ENCODE peak calls at places on chromosomes 4 and X, in nine cellular contexts. Q is neural progenitor cell; U is Ammon's horn; W is NK-92 treated with Interleukin-12 subunit alpha and Interleukin-12 subunit beta, amount 100 ng/mL, for 24 hours; S is activated T-cell treated with anti-CD3 and anti-CD28 coated beads for 24 hours; Z is substantia nigra; B is activated CD4-positive, alpha-beta T cell treated with anti-CD3 and anti-CD28 coated beads, Interleukin-2, amount 50 U/mL, for 1 hour; N is NCI-H446; L is AML-193. F is an unnamed sample.

GRCh38 chr4:183142566-183143545 is 43.8 kb downstream of the WWC2 start:
- DNase-seq in Q (no peak), U (no peak), W (no peak), S (no peak), Z (no peak), B (no peak), N (no peak), L (no peak), F (no peak)

GRCh38 chrX:84339507-84340364 is 151.7 kb upstream of the RPS6KA6 start:
- DNase-seq in Q (peak; percentile 38), U (no peak), W (no peak), S (no peak), Z (no peak), B (no peak), N (peak; percentile 19), L (peak; percentile 52), F (peak; percentile 58)

GRCh38 chrX:137363559-137363958 is 202.4 kb upstream of the ZIC3 start:
- DNase-seq in Q (peak; percentile 2), U (no peak), W (no peak), S (no peak), Z (no peak), B (no peak), N (no peak), L (no peak), F (peak; percentile 2)

GRCh38 chrX:119481218-119481875 is 13.1 kb downstream of the SLC25A5 start:
- DNase-seq in Q (no peak), U (no peak), W (no peak), S (no peak), Z (no peak), B (no peak), N (no peak), L (no peak), F (peak; percentile 26)

GRCh38 chr4:6693274-6694176 is at the start of gene S100P:
- DNase-seq in Q (no peak), U (no peak), W (no peak), S (no peak), Z (no peak), B (no peak), N (no peak), L (no peak), F (no peak)

GRCh38 chr4:16224264-16224663 is 2.0 kb downstream of the TAPT1 start:
- DNase-seq in Q (peak; percentile 39), U (no peak), W (no peak), S (no peak), Z (no peak), B (no peak), N (no peak), L (peak; percentile 15), F (peak; percentile 39)

GRCh38 chr4:176792348-176793059 is at the start of gene VEGFC:
- DNase-seq in Q (peak; percentile 89), U (peak; percentile 64), W (no peak), S (no peak), Z (peak; percentile 12), B (no peak), N (no peak), L (no peak), F (peak; percentile 71)

GRCh38 chrX:155505296-155505695 is 46.9 kb upstream of the F8A3 start:
- DNase-seq in Q (no peak), U (no peak), W (no peak), S (no peak), Z (no peak), B (no peak), N (no peak), L (no peak), F (no peak)

GRCh38 chr4:147057631-147057980 is 111.9 kb upstream of the TTC29 start:
- DNase-seq in Q (no peak), U (no peak), W (no peak), S (no peak), Z (no peak), B (no peak), N (no peak), L (peak; percentile 30), F (no peak)

GRCh38 chr4:6343950-6344408 is 74.3 kb downstream of the WFS1 start:
- DNase-seq in Q (no peak), U (no peak), W (no peak), S (no peak), Z (no peak), B (no peak), N (no peak), L (no peak), F (peak; percentile 72)

GRCh38 chr4:81632581-81633247 is 161.0 kb upstream of the RASGEF1B start:
- DNase-seq in Q (no peak), U (no peak), W (no peak), S (no peak), Z (no peak), B (no peak), N (no peak), L (no peak), F (no peak)

GRCh38 chr4:69717778-69718177 is 42.6 kb downstream of the SULT1B1 start:
- DNase-seq in Q (no peak), U (no peak), W (no peak), S (no peak), Z (no peak), B (no peak), N (no peak), L (no peak), F (no peak)

GRCh38 chr4:140144050-140144449 is 9.9 kb downstream of the MAML3 start:
- DNase-seq in Q (no peak), U (no peak), W (no peak), S (no peak), Z (no peak), B (no peak), N (no peak), L (no peak), F (no peak)

GRCh38 chrX:70255452-70255851 is 4.6 kb downstream of the P2RY4 start:
- DNase-seq in Q (no peak), U (no peak), W (no peak), S (no peak), Z (no peak), B (no peak), N (no peak), L (no peak), F (no peak)

F was measured in DMS53.